ENCODE peak calls at places on chromosomes 4 and X, in five cellular contexts. One of them, this sample, is unnamed.

GRCh38 chr4:26298198-26298950 is 22.4 kb upstream of the RBPJ start:
- DNase-seq in T-helper 1 cell: no peak
- DNase-seq in hypothalamus: no peak
- DNase-seq in T-helper 17 cell: no peak
- DNase-seq in T follicular helper cell: no peak
- DNase-seq in this sample: no peak

GRCh38 chr4:41365726-41366125 is 109.0 kb downstream of the UCHL1 start:
- DNase-seq in T-helper 1 cell: no peak
- DNase-seq in hypothalamus: peak; percentile 39
- DNase-seq in T-helper 17 cell: no peak
- DNase-seq in T follicular helper cell: no peak
- DNase-seq in this sample: no peak

GRCh38 chr4:134145369-134145768 is 56.2 kb downstream of the PABPC4L start:
- DNase-seq in T-helper 1 cell: no peak
- DNase-seq in hypothalamus: no peak
- DNase-seq in T-helper 17 cell: no peak
- DNase-seq in T follicular helper cell: no peak
- DNase-seq in this sample: no peak

GRCh38 chr4:7239101-7239820 is 46.9 kb downstream of the SORCS2 start:
- DNase-seq in T-helper 1 cell: no peak
- DNase-seq in hypothalamus: no peak
- DNase-seq in T-helper 17 cell: no peak
- DNase-seq in T follicular helper cell: no peak
- DNase-seq in this sample: no peak

GRCh38 chr4:102868153-102868781 is 525 bp upstream of the CISD2 start:
- DNase-seq in T-helper 1 cell: no peak
- DNase-seq in hypothalamus: no peak
- DNase-seq in T-helper 17 cell: no peak
- DNase-seq in T follicular helper cell: no peak
- DNase-seq in this sample: no peak

GRCh38 chr4:71251266-71251665 is 87.6 kb upstream of the SLC4A4 start:
- DNase-seq in T-helper 1 cell: no peak
- DNase-seq in hypothalamus: no peak
- DNase-seq in T-helper 17 cell: no peak
- DNase-seq in T follicular helper cell: no peak
- DNase-seq in this sample: no peak

GRCh38 chr4:147704846-147705245 is 20.9 kb upstream of the PRMT9 start:
- DNase-seq in T-helper 1 cell: no peak
- DNase-seq in hypothalamus: no peak
- DNase-seq in T-helper 17 cell: no peak
- DNase-seq in T follicular helper cell: no peak
- DNase-seq in this sample: no peak

GRCh38 chr4:127196656-127197352 is 436.0 kb upstream of the INTU start:
- DNase-seq in T-helper 1 cell: no peak
- DNase-seq in hypothalamus: peak; percentile 1
- DNase-seq in T-helper 17 cell: no peak
- DNase-seq in T follicular helper cell: no peak
- DNase-seq in this sample: no peak

GRCh38 chr4:13942936-13943335 is 315.4 kb upstream of the BOD1L1 start:
- DNase-seq in T-helper 1 cell: no peak
- DNase-seq in hypothalamus: no peak
- DNase-seq in T-helper 17 cell: no peak
- DNase-seq in T follicular helper cell: no peak
- DNase-seq in this sample: no peak

GRCh38 chrX:136525738-136526606 is 6.0 kb upstream of the VGLL1 start:
- DNase-seq in T-helper 1 cell: no peak
- DNase-seq in hypothalamus: no peak
- DNase-seq in T-helper 17 cell: no peak
- DNase-seq in T follicular helper cell: no peak
- DNase-seq in this sample: peak; percentile 82

GRCh38 chrX:11687157-11687556 is 21.4 kb upstream of the ARHGAP6 start:
- DNase-seq in T-helper 1 cell: no peak
- DNase-seq in hypothalamus: no peak
- DNase-seq in T-helper 17 cell: no peak
- DNase-seq in T follicular helper cell: no peak
- DNase-seq in this sample: no peak

GRCh38 chr4:74374561-74375327 is 9.8 kb downstream of the EREG start:
- DNase-seq in T-helper 1 cell: no peak
- DNase-seq in hypothalamus: no peak
- DNase-seq in T-helper 17 cell: no peak
- DNase-seq in T follicular helper cell: no peak
- DNase-seq in this sample: no peak

GRCh38 chr4:100366213-100366612 is 151.6 kb downstream of the EMCN start:
- DNase-seq in T-helper 1 cell: no peak
- DNase-seq in hypothalamus: no peak
- DNase-seq in T-helper 17 cell: no peak
- DNase-seq in T follicular helper cell: no peak
- DNase-seq in this sample: no peak

GRCh38 chr4:108762559-108763225 is at the start of gene ETNPPL:
- DNase-seq in T-helper 1 cell: no peak
- DNase-seq in hypothalamus: peak; percentile 59
- DNase-seq in T-helper 17 cell: no peak
- DNase-seq in T follicular helper cell: no peak
- DNase-seq in this sample: no peak

GRCh38 chr4:40484346-40484745 is 145.3 kb downstream of the RBM47 start:
- DNase-seq in T-helper 1 cell: no peak
- DNase-seq in hypothalamus: no peak
- DNase-seq in T-helper 17 cell: no peak
- DNase-seq in T follicular helper cell: no peak
- DNase-seq in this sample: no peak

GRCh38 chr4:98516441-98517323 is 141.7 kb downstream of the TSPAN5 start:
- DNase-seq in T-helper 1 cell: no peak
- DNase-seq in hypothalamus: no peak
- DNase-seq in T-helper 17 cell: no peak
- DNase-seq in T follicular helper cell: no peak
- DNase-seq in this sample: no peak

GRCh38 chrX:651922-652775 is 21.6 kb downstream of the SHOX start:
- DNase-seq in T-helper 1 cell: no peak
- DNase-seq in hypothalamus: no peak
- DNase-seq in T-helper 17 cell: no peak
- DNase-seq in T follicular helper cell: no peak
- DNase-seq in this sample: no peak

GRCh38 chrX:13418126-13419091 is 98.6 kb upstream of the ATXN3L start:
- DNase-seq in T-helper 1 cell: no peak
- DNase-seq in hypothalamus: no peak
- DNase-seq in T-helper 17 cell: no peak
- DNase-seq in T follicular helper cell: no peak
- DNase-seq in this sample: no peak

GRCh38 chrX:68634649-68635227 is 12.7 kb upstream of the STARD8 start:
- DNase-seq in T-helper 1 cell: no peak
- DNase-seq in hypothalamus: no peak
- DNase-seq in T-helper 17 cell: no peak
- DNase-seq in T follicular helper cell: no peak
- DNase-seq in this sample: no peak

GRCh38 chr4:114383721-114384120 is 214.9 kb upstream of the UGT8 start:
- DNase-seq in T-helper 1 cell: no peak
- DNase-seq in hypothalamus: no peak
- DNase-seq in T-helper 17 cell: no peak
- DNase-seq in T follicular helper cell: no peak
- DNase-seq in this sample: no peak

GRCh38 chr4:84690481-84690880 is 107.6 kb downstream of the CDS1 start:
- DNase-seq in T-helper 1 cell: no peak
- DNase-seq in hypothalamus: no peak
- DNase-seq in T-helper 17 cell: no peak
- DNase-seq in T follicular helper cell: no peak
- DNase-seq in this sample: no peak

GRCh38 chr4:156672492-156672891 is 299.1 kb downstream of the PDGFC start:
- DNase-seq in T-helper 1 cell: no peak
- DNase-seq in hypothalamus: no peak
- DNase-seq in T-helper 17 cell: no peak
- DNase-seq in T follicular helper cell: no peak
- DNase-seq in this sample: no peak

GRCh38 chrX:153495362-153495751 is 577 bp downstream of the BGN start:
- DNase-seq in T-helper 1 cell: no peak
- DNase-seq in hypothalamus: no peak
- DNase-seq in T-helper 17 cell: no peak
- DNase-seq in T follicular helper cell: no peak
- DNase-seq in this sample: no peak

GRCh38 chrX:9465380-9466114 is 689 bp downstream of the TBL1X start:
- DNase-seq in T-helper 1 cell: peak; percentile 14
- DNase-seq in hypothalamus: no peak
- DNase-seq in T-helper 17 cell: peak; percentile 31
- DNase-seq in T follicular helper cell: no peak
- DNase-seq in this sample: no peak

GRCh38 chrX:133937022-133937421 is 48.4 kb downstream of the GPC3 start:
- DNase-seq in T-helper 1 cell: no peak
- DNase-seq in hypothalamus: no peak
- DNase-seq in T-helper 17 cell: no peak
- DNase-seq in T follicular helper cell: no peak
- DNase-seq in this sample: no peak

GRCh38 chr4:124726269-124726668 is 13.7 kb upstream of the ANKRD50 start:
- DNase-seq in T-helper 1 cell: no peak
- DNase-seq in hypothalamus: no peak
- DNase-seq in T-helper 17 cell: no peak
- DNase-seq in T follicular helper cell: no peak
- DNase-seq in this sample: no peak

GRCh38 chr4:137819964-137820383 is 287.7 kb upstream of the PCDH18 start:
- DNase-seq in T-helper 1 cell: no peak
- DNase-seq in hypothalamus: no peak
- DNase-seq in T-helper 17 cell: no peak
- DNase-seq in T follicular helper cell: no peak
- DNase-seq in this sample: no peak

GRCh38 chrX:84933956-84934556 is 69.6 kb upstream of the APOOL start:
- DNase-seq in T-helper 1 cell: no peak
- DNase-seq in hypothalamus: no peak
- DNase-seq in T-helper 17 cell: no peak
- DNase-seq in T follicular helper cell: no peak
- DNase-seq in this sample: no peak

GRCh38 chr4:74433541-74434172 is 11.3 kb upstream of the AREG start:
- DNase-seq in T-helper 1 cell: no peak
- DNase-seq in hypothalamus: no peak
- DNase-seq in T-helper 17 cell: no peak
- DNase-seq in T follicular helper cell: no peak
- DNase-seq in this sample: no peak

GRCh38 chrX:50586980-50587379 is 116.4 kb upstream of the DGKK start:
- DNase-seq in T-helper 1 cell: no peak
- DNase-seq in hypothalamus: no peak
- DNase-seq in T-helper 17 cell: no peak
- DNase-seq in T follicular helper cell: no peak
- DNase-seq in this sample: no peak

GRCh38 chr4:33961751-33962150 is 2282.6 kb downstream of the ARAP2 start:
- DNase-seq in T-helper 1 cell: no peak
- DNase-seq in hypothalamus: no peak
- DNase-seq in T-helper 17 cell: no peak
- DNase-seq in T follicular helper cell: no peak
- DNase-seq in this sample: no peak

GRCh38 chr4:38529189-38530115 is 134.5 kb upstream of the KLF3 start:
- DNase-seq in T-helper 1 cell: no peak
- DNase-seq in hypothalamus: no peak
- DNase-seq in T-helper 17 cell: no peak
- DNase-seq in T follicular helper cell: peak; percentile 14
- DNase-seq in this sample: peak; percentile 77

GRCh38 chr4:133866328-133866699 is 335.3 kb downstream of the PABPC4L start:
- DNase-seq in T-helper 1 cell: no peak
- DNase-seq in hypothalamus: no peak
- DNase-seq in T-helper 17 cell: no peak
- DNase-seq in T follicular helper cell: no peak
- DNase-seq in this sample: no peak

GRCh38 chrX:140701480-140701879 is 8.1 kb upstream of the LINC00632 start:
- DNase-seq in T-helper 1 cell: no peak
- DNase-seq in hypothalamus: no peak
- DNase-seq in T-helper 17 cell: no peak
- DNase-seq in T follicular helper cell: no peak
- DNase-seq in this sample: no peak

GRCh38 chr4:20544645-20545044 is 155.6 kb upstream of the PACRGL start:
- DNase-seq in T-helper 1 cell: no peak
- DNase-seq in hypothalamus: no peak
- DNase-seq in T-helper 17 cell: no peak
- DNase-seq in T follicular helper cell: no peak
- DNase-seq in this sample: no peak

GRCh38 chrX:16484338-16484737 is 165.6 kb upstream of the S100G start:
- DNase-seq in T-helper 1 cell: no peak
- DNase-seq in hypothalamus: no peak
- DNase-seq in T-helper 17 cell: no peak
- DNase-seq in T follicular helper cell: no peak
- DNase-seq in this sample: no peak

GRCh38 chr4:94642561-94642866 is 115.2 kb upstream of the BMPR1B start:
- DNase-seq in T-helper 1 cell: no peak
- DNase-seq in hypothalamus: no peak
- DNase-seq in T-helper 17 cell: no peak
- DNase-seq in T follicular helper cell: no peak
- DNase-seq in this sample: no peak

This sample was measured in mucosa of gallbladder.